ENCODE peak calls at places on chromosomes 16 and 17, in ten cellular contexts. One of them, this sample, is unnamed.

GRCh38 chr17:9109933-9110332 is 88.6 kb downstream of the NTN1 start:
- DNase-seq in suprapubic skin: no peak
- DNase-seq in GM12892: no peak
- DNase-seq in uterus: no peak
- DNase-seq in HCT116: no peak
- DNase-seq in H54: no peak
- DNase-seq in spleen: no peak
- DNase-seq in prostate gland: no peak
- DNase-seq in A549: no peak
- DNase-seq in tibial nerve: no peak
- DNase-seq in this sample: no peak

GRCh38 chr17:72025113-72025512 is 95.7 kb upstream of the SOX9 start:
- DNase-seq in suprapubic skin: no peak
- DNase-seq in GM12892: no peak
- DNase-seq in uterus: no peak
- DNase-seq in HCT116: no peak
- DNase-seq in H54: no peak
- DNase-seq in spleen: no peak
- DNase-seq in prostate gland: no peak
- DNase-seq in A549: no peak
- DNase-seq in tibial nerve: no peak
- DNase-seq in this sample: no peak

GRCh38 chr16:69937465-69937951 is 13.6 kb upstream of the CLEC18A start:
- DNase-seq in suprapubic skin: no peak
- DNase-seq in GM12892: no peak
- DNase-seq in uterus: no peak
- DNase-seq in HCT116: no peak
- DNase-seq in H54: no peak
- DNase-seq in spleen: no peak
- DNase-seq in prostate gland: no peak
- DNase-seq in A549: peak
- DNase-seq in tibial nerve: no peak
- DNase-seq in this sample: no peak

GRCh38 chr17:45226620-45227019 is 4.9 kb downstream of the FMNL1 start:
- DNase-seq in suprapubic skin: no peak
- DNase-seq in GM12892: no peak
- DNase-seq in uterus: no peak
- DNase-seq in HCT116: no peak
- DNase-seq in H54: no peak
- DNase-seq in spleen: no peak
- DNase-seq in prostate gland: no peak
- DNase-seq in A549: no peak
- DNase-seq in tibial nerve: no peak
- DNase-seq in this sample: no peak

GRCh38 chr16:63578791-63579190 is 1542.6 kb upstream of the CDH8 start:
- DNase-seq in suprapubic skin: no peak
- DNase-seq in GM12892: no peak
- DNase-seq in uterus: no peak
- DNase-seq in HCT116: no peak
- DNase-seq in H54: no peak
- DNase-seq in spleen: no peak
- DNase-seq in prostate gland: no peak
- DNase-seq in A549: no peak
- DNase-seq in tibial nerve: no peak
- DNase-seq in this sample: no peak

GRCh38 chr17:79487149-79487548 is 123.7 kb downstream of the RBFOX3 start:
- DNase-seq in suprapubic skin: no peak
- DNase-seq in GM12892: no peak
- DNase-seq in uterus: no peak
- DNase-seq in HCT116: no peak
- DNase-seq in H54: no peak
- DNase-seq in spleen: no peak
- DNase-seq in prostate gland: no peak
- DNase-seq in A549: no peak
- DNase-seq in tibial nerve: no peak
- DNase-seq in this sample: no peak

GRCh38 chr17:79549111-79549915 is 61.5 kb downstream of the RBFOX3 start:
- DNase-seq in suprapubic skin: peak
- DNase-seq in GM12892: no peak
- DNase-seq in uterus: no peak
- DNase-seq in HCT116: no peak
- DNase-seq in H54: no peak
- DNase-seq in spleen: peak
- DNase-seq in prostate gland: no peak
- DNase-seq in A549: no peak
- DNase-seq in tibial nerve: no peak
- DNase-seq in this sample: no peak

GRCh38 chr16:83530293-83530692 is 277.5 kb upstream of the HSBP1 start:
- DNase-seq in suprapubic skin: no peak
- DNase-seq in GM12892: no peak
- DNase-seq in uterus: no peak
- DNase-seq in HCT116: no peak
- DNase-seq in H54: no peak
- DNase-seq in spleen: no peak
- DNase-seq in prostate gland: no peak
- DNase-seq in A549: no peak
- DNase-seq in tibial nerve: no peak
- DNase-seq in this sample: no peak

GRCh38 chr17:50829336-50829735 is 6.0 kb upstream of the WFIKKN2 start:
- DNase-seq in suprapubic skin: no peak
- DNase-seq in GM12892: no peak
- DNase-seq in uterus: no peak
- DNase-seq in HCT116: no peak
- DNase-seq in H54: no peak
- DNase-seq in spleen: peak
- DNase-seq in prostate gland: no peak
- DNase-seq in A549: no peak
- DNase-seq in tibial nerve: no peak
- DNase-seq in this sample: no peak

GRCh38 chr17:38885728-38886642 is 16.1 kb downstream of the LASP1 start:
- DNase-seq in suprapubic skin: no peak
- DNase-seq in GM12892: no peak
- DNase-seq in uterus: no peak
- DNase-seq in HCT116: no peak
- DNase-seq in H54: no peak
- DNase-seq in spleen: no peak
- DNase-seq in prostate gland: no peak
- DNase-seq in A549: no peak
- DNase-seq in tibial nerve: no peak
- DNase-seq in this sample: no peak

GRCh38 chr17:35627417-35627816 is 40.3 kb downstream of the AP2B1 start:
- DNase-seq in suprapubic skin: no peak
- DNase-seq in GM12892: no peak
- DNase-seq in uterus: no peak
- DNase-seq in HCT116: no peak
- DNase-seq in H54: no peak
- DNase-seq in spleen: no peak
- DNase-seq in prostate gland: no peak
- DNase-seq in A549: no peak
- DNase-seq in tibial nerve: no peak
- DNase-seq in this sample: no peak

GRCh38 chr16:86794216-86794864 is 216.0 kb downstream of the FOXL1 start:
- DNase-seq in suprapubic skin: no peak
- DNase-seq in GM12892: no peak
- DNase-seq in uterus: no peak
- DNase-seq in HCT116: no peak
- DNase-seq in H54: no peak
- DNase-seq in spleen: no peak
- DNase-seq in prostate gland: no peak
- DNase-seq in A549: no peak
- DNase-seq in tibial nerve: no peak
- DNase-seq in this sample: no peak
- TF ChIP-seq POLR2A in suprapubic skin: no peak
- TF ChIP-seq POLR2A in GM12892: no peak
- TF ChIP-seq POLR2A in uterus: no peak
- TF ChIP-seq POLR2A in HCT116: no peak
- TF ChIP-seq POLR2A in H54: no peak
- TF ChIP-seq POLR2A in spleen: no peak
- TF ChIP-seq POLR2A in prostate gland: no peak
- TF ChIP-seq POLR2A in A549: no peak
- TF ChIP-seq POLR2A in tibial nerve: no peak
- TF ChIP-seq POLR2A in this sample: no peak

GRCh38 chr16:23323224-23324030 is 21.3 kb downstream of the SCNN1B start:
- DNase-seq in suprapubic skin: no peak
- DNase-seq in GM12892: no peak
- DNase-seq in uterus: no peak
- DNase-seq in HCT116: no peak
- DNase-seq in H54: no peak
- DNase-seq in spleen: no peak
- DNase-seq in prostate gland: no peak
- DNase-seq in A549: no peak
- DNase-seq in tibial nerve: no peak
- DNase-seq in this sample: no peak

GRCh38 chr16:23330583-23331249 is 28.6 kb downstream of the SCNN1B start:
- DNase-seq in suprapubic skin: no peak
- DNase-seq in GM12892: no peak
- DNase-seq in uterus: no peak
- DNase-seq in HCT116: no peak
- DNase-seq in H54: no peak
- DNase-seq in spleen: no peak
- DNase-seq in prostate gland: no peak
- DNase-seq in A549: no peak
- DNase-seq in tibial nerve: no peak
- DNase-seq in this sample: no peak

GRCh38 chr16:23330161-23330560 is 28.1 kb downstream of the SCNN1B start:
- DNase-seq in suprapubic skin: no peak
- DNase-seq in GM12892: no peak
- DNase-seq in uterus: no peak
- DNase-seq in HCT116: no peak
- DNase-seq in H54: no peak
- DNase-seq in spleen: no peak
- DNase-seq in prostate gland: no peak
- DNase-seq in A549: no peak
- DNase-seq in tibial nerve: no peak
- DNase-seq in this sample: no peak

GRCh38 chr16:23324727-23325126 is 22.6 kb downstream of the SCNN1B start:
- DNase-seq in suprapubic skin: peak
- DNase-seq in GM12892: no peak
- DNase-seq in uterus: peak
- DNase-seq in HCT116: no peak
- DNase-seq in H54: no peak
- DNase-seq in spleen: no peak
- DNase-seq in prostate gland: peak
- DNase-seq in A549: no peak
- DNase-seq in tibial nerve: no peak
- DNase-seq in this sample: no peak

GRCh38 chr16:23327836-23328235 is 25.7 kb downstream of the SCNN1B start:
- DNase-seq in suprapubic skin: no peak
- DNase-seq in GM12892: no peak
- DNase-seq in uterus: no peak
- DNase-seq in HCT116: no peak
- DNase-seq in H54: no peak
- DNase-seq in spleen: no peak
- DNase-seq in prostate gland: no peak
- DNase-seq in A549: no peak
- DNase-seq in tibial nerve: no peak
- DNase-seq in this sample: no peak
- TF ChIP-seq POLR2A in suprapubic skin: no peak
- TF ChIP-seq POLR2A in GM12892: no peak
- TF ChIP-seq POLR2A in uterus: no peak
- TF ChIP-seq POLR2A in HCT116: no peak
- TF ChIP-seq POLR2A in H54: no peak
- TF ChIP-seq POLR2A in spleen: no peak
- TF ChIP-seq POLR2A in prostate gland: no peak
- TF ChIP-seq POLR2A in A549: no peak
- TF ChIP-seq POLR2A in tibial nerve: no peak
- TF ChIP-seq POLR2A in this sample: no peak

DNA sequence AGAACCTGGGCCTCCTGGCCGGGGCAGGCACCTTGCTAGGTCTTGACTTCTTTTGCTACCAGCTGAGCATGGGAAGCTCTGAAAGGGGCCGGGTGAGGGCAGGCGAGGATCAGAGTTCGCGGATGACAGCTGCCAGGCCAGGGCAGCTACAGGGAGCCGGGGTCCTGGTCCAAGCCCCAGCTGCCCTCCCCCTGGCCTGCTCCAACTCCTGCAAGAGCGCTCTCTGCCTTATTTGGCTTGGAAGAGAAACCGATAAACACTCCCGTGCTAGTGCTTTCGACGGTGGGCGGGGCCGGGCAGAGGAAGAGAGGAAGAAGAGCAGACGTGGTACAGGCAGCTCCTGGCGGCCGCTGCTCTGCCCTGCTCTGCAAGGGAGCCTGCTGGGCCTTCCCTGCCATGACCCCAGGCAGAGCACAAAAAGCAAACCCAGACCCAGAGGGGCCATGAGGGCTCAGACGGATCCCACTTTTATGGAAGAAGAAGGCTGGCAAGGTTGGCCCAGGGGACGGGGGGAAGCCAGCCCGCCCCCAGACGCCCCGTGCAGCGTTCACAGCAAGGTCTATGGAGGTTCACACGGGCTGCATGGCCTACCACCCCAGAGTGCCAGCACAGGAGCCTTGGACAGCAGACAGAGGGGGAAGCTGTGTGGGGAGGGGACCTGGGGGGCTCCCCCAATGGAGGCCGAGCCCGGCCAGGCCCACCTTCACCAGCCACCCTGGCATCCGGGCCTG is 25.6 kb downstream of the PIEZO1 start:
- DNase-seq in suprapubic skin: no peak
- DNase-seq in GM12892: no peak
- DNase-seq in uterus: peak
- DNase-seq in HCT116: no peak
- DNase-seq in H54: no peak
- DNase-seq in spleen: peak
- DNase-seq in prostate gland: peak
- DNase-seq in A549: no peak
- DNase-seq in tibial nerve: no peak
- DNase-seq in this sample: peak
- TF ChIP-seq POLR2A in suprapubic skin: no peak
- TF ChIP-seq POLR2A in GM12892: no peak
- TF ChIP-seq POLR2A in uterus: peak
- TF ChIP-seq POLR2A in HCT116: no peak
- TF ChIP-seq POLR2A in H54: no peak
- TF ChIP-seq POLR2A in spleen: no peak
- TF ChIP-seq POLR2A in prostate gland: peak
- TF ChIP-seq POLR2A in A549: no peak
- TF ChIP-seq POLR2A in tibial nerve: no peak
- TF ChIP-seq POLR2A in this sample: peak

DNA sequence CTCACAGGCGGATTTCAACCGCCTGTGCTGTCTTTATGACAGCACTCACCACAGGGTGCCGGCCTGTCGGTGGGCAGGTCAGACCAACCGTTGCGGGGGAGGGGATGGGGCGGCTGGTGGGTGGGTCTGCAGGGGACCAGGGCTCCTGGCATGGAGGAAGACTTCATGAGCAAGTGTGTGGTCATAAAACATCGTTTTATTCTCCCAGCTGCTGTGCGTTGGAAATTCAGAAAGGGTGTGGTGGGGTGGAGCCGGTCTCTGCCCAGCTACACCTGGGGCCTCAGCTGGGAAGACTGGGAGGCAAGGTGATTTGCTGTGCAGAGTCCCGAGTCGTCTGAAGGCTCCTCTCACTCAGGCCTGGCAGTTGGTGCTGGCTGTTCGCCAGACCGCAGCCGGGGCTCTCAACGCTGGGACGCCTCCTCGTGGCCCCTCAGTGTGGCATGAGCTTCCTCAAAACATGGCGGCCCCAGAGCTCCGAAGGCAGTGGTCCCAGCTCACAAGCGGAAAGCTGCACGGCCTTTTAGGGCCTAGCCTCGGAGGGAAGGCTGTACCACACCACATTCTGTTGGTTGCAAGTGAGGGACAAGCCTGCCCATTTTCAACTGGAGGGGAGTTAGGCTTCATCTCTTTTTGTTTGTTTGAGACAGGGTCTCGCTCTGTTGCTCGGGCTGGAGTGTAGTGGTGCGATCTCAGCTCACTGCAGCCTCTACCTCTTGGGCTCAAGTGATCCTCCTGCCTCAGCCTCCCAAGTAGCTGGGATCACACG is 45.8 kb upstream of the GSE1 start:
- DNase-seq in suprapubic skin: no peak
- DNase-seq in GM12892: no peak
- DNase-seq in uterus: no peak
- DNase-seq in HCT116: no peak
- DNase-seq in H54: no peak
- DNase-seq in spleen: no peak
- DNase-seq in prostate gland: no peak
- DNase-seq in A549: no peak
- DNase-seq in tibial nerve: no peak
- DNase-seq in this sample: no peak
- TF ChIP-seq POLR2A in suprapubic skin: no peak
- TF ChIP-seq POLR2A in GM12892: no peak
- TF ChIP-seq POLR2A in uterus: no peak
- TF ChIP-seq POLR2A in HCT116: no peak
- TF ChIP-seq POLR2A in H54: no peak
- TF ChIP-seq POLR2A in spleen: no peak
- TF ChIP-seq POLR2A in prostate gland: no peak
- TF ChIP-seq POLR2A in A549: no peak
- TF ChIP-seq POLR2A in tibial nerve: no peak
- TF ChIP-seq POLR2A in this sample: no peak